ENCODE peak calls at places on chromosomes 2 and 18, in five cellular contexts. One of them, this sample, is unnamed.

GRCh38 chr18:46711444-46711863 is 45.4 kb downstream of the ST8SIA5 start:
- DNase-seq in neuronal stem cell: no peak
- DNase-seq in uterus: no peak
- DNase-seq in neural progenitor cell: no peak
- DNase-seq in left ventricle myocardium inferior: no peak
- DNase-seq in this sample: no peak

GRCh38 chr2:239523944-239524310 is 123.1 kb upstream of the HDAC4 start:
- DNase-seq in neuronal stem cell: no peak
- DNase-seq in left ventricle myocardium inferior: no peak
- DNase-seq in neural progenitor cell: no peak
- DNase-seq in uterus: peak; percentile 77
- DNase-seq in this sample: peak; percentile 16

GRCh38 chr18:78977627-78978271 is 1.9 kb upstream of the SALL3 start:
- DNase-seq in neuronal stem cell: no peak
- DNase-seq in uterus: no peak
- DNase-seq in neural progenitor cell: peak; percentile 80
- DNase-seq in left ventricle myocardium inferior: no peak
- DNase-seq in this sample: no peak

GRCh38 chr2:60105868-60106267 is 447.6 kb downstream of the BCL11A start:
- DNase-seq in left ventricle myocardium inferior: no peak
- DNase-seq in neuronal stem cell: no peak
- DNase-seq in uterus: no peak
- DNase-seq in neural progenitor cell: no peak
- DNase-seq in this sample: no peak

GRCh38 chr2:240217431-240218301 is 77.2 kb upstream of the OTOS start:
- DNase-seq in neural progenitor cell: no peak
- DNase-seq in neuronal stem cell: no peak
- DNase-seq in left ventricle myocardium inferior: no peak
- DNase-seq in uterus: peak; percentile 11
- DNase-seq in this sample: no peak

GRCh38 chr2:30678410-30679137 is 128.7 kb downstream of the CAPN13 start:
- DNase-seq in left ventricle myocardium inferior: no peak
- DNase-seq in neural progenitor cell: no peak
- DNase-seq in neuronal stem cell: no peak
- DNase-seq in uterus: no peak
- DNase-seq in this sample: no peak

GRCh38 chr2:153059338-153060052 is 341.1 kb downstream of the ARL6IP6 start:
- DNase-seq in uterus: no peak
- DNase-seq in left ventricle myocardium inferior: no peak
- DNase-seq in neuronal stem cell: peak; percentile 40
- DNase-seq in neural progenitor cell: peak; percentile 65
- DNase-seq in this sample: no peak

GRCh38 chr2:64177315-64177714 is 33.1 kb upstream of the PELI1 start:
- DNase-seq in neuronal stem cell: no peak
- DNase-seq in uterus: peak; percentile 47
- DNase-seq in left ventricle myocardium inferior: no peak
- DNase-seq in neural progenitor cell: no peak
- DNase-seq in this sample: no peak

GRCh38 chr2:231411871-231412615 is 16.5 kb downstream of the B3GNT7 start:
- DNase-seq in uterus: peak; percentile 87
- DNase-seq in left ventricle myocardium inferior: peak; percentile 84
- DNase-seq in neuronal stem cell: peak; percentile 83
- DNase-seq in neural progenitor cell: peak; percentile 94
- DNase-seq in this sample: peak; percentile 94

DNA sequence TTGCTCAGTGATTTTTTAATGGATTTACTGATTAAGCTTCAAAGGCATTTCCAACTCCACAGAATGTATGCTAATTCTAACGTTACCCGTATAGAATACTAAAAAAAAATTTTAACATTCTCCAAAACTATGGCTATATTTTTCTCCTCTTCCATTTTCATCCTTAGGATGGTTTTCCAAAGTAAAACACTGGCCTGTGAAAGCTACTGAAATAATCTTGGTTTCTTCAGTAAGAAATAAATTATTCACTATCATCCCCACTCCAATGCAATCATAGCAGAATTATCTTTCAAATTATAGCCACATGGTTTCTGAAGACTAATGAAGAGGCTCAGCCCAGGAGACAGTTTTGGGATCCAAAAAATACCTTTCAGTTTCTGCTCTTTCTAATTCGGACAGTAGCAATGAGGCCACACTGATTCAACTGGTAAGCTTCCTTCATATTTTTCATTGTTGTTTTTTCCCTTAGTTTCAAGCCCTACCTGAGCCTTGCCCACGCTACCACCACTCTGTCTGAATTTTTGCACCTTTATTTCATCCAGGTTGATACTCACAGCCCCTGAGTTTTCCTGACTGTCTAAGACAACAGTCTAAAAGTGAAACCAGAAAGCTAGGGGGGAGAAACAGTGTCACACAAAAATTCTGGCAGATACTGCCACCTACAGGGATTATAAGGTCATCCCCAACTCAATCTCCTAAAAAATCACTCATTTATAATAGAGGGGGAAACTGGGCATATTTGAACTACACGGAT is 887.9 kb downstream of the NRXN1 start:
- DNase-seq in left ventricle myocardium inferior: no peak
- DNase-seq in neuronal stem cell: peak; percentile 27
- DNase-seq in uterus: no peak
- DNase-seq in neural progenitor cell: peak; percentile 52
- DNase-seq in this sample: no peak
- H3K4me3 ChIP-seq in left ventricle myocardium inferior: peak overlapping the region; percentile 58
- H3K4me3 ChIP-seq in neuronal stem cell: no peak overlapping the region
- H3K4me3 ChIP-seq in uterus: no peak overlapping the region
- H3K4me3 ChIP-seq in neural progenitor cell: no peak overlapping the region
- H3K4me3 ChIP-seq in this sample: peak overlapping the region; percentile 83

DNA sequence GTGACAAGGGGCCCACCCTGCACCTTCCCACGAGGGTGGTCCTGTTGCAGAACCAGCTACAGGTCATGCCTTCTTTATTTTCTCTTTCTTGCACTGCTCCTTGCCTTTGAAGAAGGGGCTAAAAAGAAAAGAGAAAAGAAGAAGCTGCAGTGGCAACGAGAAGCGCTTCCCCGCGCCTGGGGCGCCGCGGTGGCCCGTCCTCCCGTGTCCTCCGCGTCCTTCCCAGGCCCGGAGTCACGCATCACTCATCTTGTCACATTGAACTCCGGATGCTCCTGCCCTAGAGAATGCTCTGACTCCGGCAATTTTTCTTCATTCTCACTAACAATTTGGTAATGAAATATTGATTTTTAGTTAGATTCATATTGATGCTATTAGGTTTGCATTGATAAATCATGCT is 349.5 kb downstream of the ZNF516 start:
- DNase-seq in neuronal stem cell: no peak
- DNase-seq in neural progenitor cell: no peak
- DNase-seq in left ventricle myocardium inferior: no peak
- DNase-seq in uterus: no peak
- DNase-seq in this sample: no peak
- H3K27ac ChIP-seq in neuronal stem cell: no peak overlapping the region
- H3K27ac ChIP-seq in neural progenitor cell: no peak overlapping the region
- H3K27ac ChIP-seq in left ventricle myocardium inferior: no peak overlapping the region
- H3K27ac ChIP-seq in uterus: no peak overlapping the region
- H3K27ac ChIP-seq in this sample: no peak overlapping the region

GRCh38 chr2:105824446-105824845 is 79.7 kb downstream of the NCK2 start:
- DNase-seq in uterus: no peak
- DNase-seq in neuronal stem cell: no peak
- DNase-seq in neural progenitor cell: no peak
- DNase-seq in left ventricle myocardium inferior: no peak
- DNase-seq in this sample: peak; percentile 36
- H3K4me1 ChIP-seq in uterus: no peaks in the 10 kb centered on the region
- H3K4me1 ChIP-seq in neuronal stem cell: peaks cover 3% of the 10 kb centered on the region
- H3K4me1 ChIP-seq in neural progenitor cell: peaks cover 14% of the 10 kb centered on the region
- H3K4me1 ChIP-seq in left ventricle myocardium inferior: peaks cover 42% of the 10 kb centered on the region
- H3K4me1 ChIP-seq in this sample: peaks cover 16% of the 10 kb centered on the region

DNA sequence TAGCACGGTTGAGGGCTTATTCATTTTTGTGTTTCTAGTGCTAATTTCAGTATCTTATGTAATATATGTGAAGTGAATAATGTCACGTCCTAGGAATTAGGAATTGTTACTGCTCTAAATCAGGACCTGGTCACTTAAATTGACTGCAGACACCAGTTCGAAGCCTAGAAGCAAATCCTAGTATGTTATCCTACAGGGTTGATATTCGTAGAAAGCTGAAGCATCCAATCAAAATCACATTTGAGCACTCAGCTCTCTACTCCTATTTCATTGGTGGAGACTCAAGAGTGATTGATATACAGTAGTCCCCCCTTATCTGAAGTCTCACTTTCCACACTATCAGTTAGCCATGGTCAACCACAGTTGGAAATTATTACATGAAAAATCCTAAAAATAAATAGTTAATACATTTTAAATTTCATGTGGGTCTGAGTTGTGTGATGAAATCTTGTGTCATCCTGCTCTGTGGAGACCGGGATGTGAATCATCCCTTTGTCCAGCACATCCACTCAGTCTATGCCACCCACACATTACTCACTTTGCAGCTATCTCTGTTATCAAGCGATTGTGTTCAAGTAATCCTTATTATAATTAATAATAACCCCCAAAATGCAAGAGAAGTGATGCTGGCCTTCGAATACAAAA is 35.2 kb upstream of the SCN9A start:
- DNase-seq in left ventricle myocardium inferior: no peak
- DNase-seq in uterus: no peak
- DNase-seq in neural progenitor cell: no peak
- DNase-seq in neuronal stem cell: no peak
- DNase-seq in this sample: no peak
- H3K4me3 ChIP-seq in left ventricle myocardium inferior: no peak overlapping the region
- H3K4me3 ChIP-seq in uterus: no peak overlapping the region
- H3K4me3 ChIP-seq in neural progenitor cell: no peak overlapping the region
- H3K4me3 ChIP-seq in neuronal stem cell: no peak overlapping the region
- H3K4me3 ChIP-seq in this sample: no peak overlapping the region

DNA sequence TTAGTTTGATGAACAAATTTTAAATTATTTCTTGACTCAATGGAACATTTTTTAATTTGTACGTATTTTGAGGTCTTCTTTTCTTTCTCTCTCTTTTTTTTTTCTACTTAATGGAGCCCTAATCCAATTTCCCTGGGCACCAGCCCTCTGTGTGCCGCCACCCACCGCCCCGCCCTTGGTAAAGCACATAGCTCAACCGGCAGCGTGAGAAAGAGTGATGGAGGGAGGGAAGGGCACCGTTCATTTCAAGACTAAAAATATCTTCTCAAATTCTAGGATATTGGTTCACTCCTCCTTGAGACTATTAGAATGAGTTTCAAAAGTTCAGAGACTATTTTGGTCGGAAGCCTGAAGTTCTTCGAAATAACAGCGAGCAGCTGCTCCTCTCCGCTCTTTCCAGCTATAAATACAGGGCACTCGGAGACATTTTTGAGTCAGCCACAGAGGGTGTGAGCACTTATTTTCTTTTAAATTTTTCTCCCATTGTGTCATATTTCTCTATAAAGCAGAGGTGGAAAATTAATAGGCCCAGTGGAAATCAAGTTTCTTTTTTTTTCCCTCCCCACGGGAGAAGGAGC is 731.7 kb upstream of the ID2 start:
- DNase-seq in uterus: no peak
- DNase-seq in neural progenitor cell: no peak
- DNase-seq in left ventricle myocardium inferior: no peak
- DNase-seq in neuronal stem cell: no peak
- DNase-seq in this sample: no peak
- H3K27ac ChIP-seq in uterus: no peak overlapping the region
- H3K27ac ChIP-seq in neural progenitor cell: no peak overlapping the region
- H3K27ac ChIP-seq in left ventricle myocardium inferior: no peak overlapping the region
- H3K27ac ChIP-seq in neuronal stem cell: no peak overlapping the region
- H3K27ac ChIP-seq in this sample: no peak overlapping the region

GRCh38 chr18:58345875-58346274 is 283.0 kb downstream of the ALPK2 start:
- DNase-seq in left ventricle myocardium inferior: no peak
- DNase-seq in neural progenitor cell: peak; percentile 55
- DNase-seq in neuronal stem cell: no peak
- DNase-seq in uterus: no peak
- DNase-seq in this sample: no peak

GRCh38 chr18:58341913-58342312 is 287.0 kb downstream of the ALPK2 start:
- DNase-seq in neural progenitor cell: no peak
- DNase-seq in uterus: no peak
- DNase-seq in neuronal stem cell: no peak
- DNase-seq in left ventricle myocardium inferior: no peak
- DNase-seq in this sample: no peak

GRCh38 chr18:58347135-58347534 is 281.8 kb downstream of the ALPK2 start:
- DNase-seq in uterus: no peak
- DNase-seq in neural progenitor cell: no peak
- DNase-seq in neuronal stem cell: no peak
- DNase-seq in left ventricle myocardium inferior: no peak
- DNase-seq in this sample: no peak

GRCh38 chr18:58344080-58344670 is 284.7 kb downstream of the ALPK2 start:
- DNase-seq in uterus: no peak
- DNase-seq in neural progenitor cell: no peak
- DNase-seq in left ventricle myocardium inferior: no peak
- DNase-seq in neuronal stem cell: no peak
- DNase-seq in this sample: no peak

DNA sequence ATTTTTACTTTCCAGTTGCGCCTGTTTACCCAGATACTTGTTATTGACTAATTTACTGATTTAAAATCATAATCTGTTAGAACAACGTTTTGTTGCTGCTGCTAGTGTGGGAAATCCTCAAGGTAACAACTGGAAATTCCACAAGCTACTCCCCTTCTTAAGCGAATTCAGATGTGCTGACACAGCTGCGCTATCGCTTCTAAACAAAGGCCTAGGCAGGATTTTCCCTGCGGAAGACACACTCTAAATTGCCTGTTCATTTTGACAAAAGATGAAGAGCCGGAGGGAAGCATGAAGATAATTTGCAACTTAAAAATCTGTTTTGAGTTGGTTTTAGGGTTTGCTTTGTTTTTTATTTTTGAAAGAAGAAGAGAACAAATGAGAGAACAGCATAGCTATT is 283.8 kb downstream of the ALPK2 start:
- DNase-seq in neural progenitor cell: peak; percentile 77
- DNase-seq in neuronal stem cell: no peak
- DNase-seq in uterus: no peak
- DNase-seq in left ventricle myocardium inferior: no peak
- DNase-seq in this sample: no peak
- H3K4me1 ChIP-seq in neural progenitor cell: peaks cover 27% of the 10 kb centered on the region
- H3K4me1 ChIP-seq in neuronal stem cell: peaks cover 8% of the 10 kb centered on the region
- H3K4me1 ChIP-seq in uterus: no peaks in the 10 kb centered on the region
- H3K4me1 ChIP-seq in left ventricle myocardium inferior: peaks cover 36% of the 10 kb centered on the region
- H3K4me1 ChIP-seq in this sample: no peaks in the 10 kb centered on the region

GRCh38 chr2:211609127-211609526 is 929.5 kb downstream of the ERBB4 start:
- DNase-seq in left ventricle myocardium inferior: no peak
- DNase-seq in neural progenitor cell: no peak
- DNase-seq in uterus: no peak
- DNase-seq in neuronal stem cell: no peak
- DNase-seq in this sample: no peak

GRCh38 chr2:211611061-211611518 is 927.5 kb downstream of the ERBB4 start:
- DNase-seq in left ventricle myocardium inferior: no peak
- DNase-seq in neural progenitor cell: no peak
- DNase-seq in neuronal stem cell: no peak
- DNase-seq in uterus: no peak
- DNase-seq in this sample: no peak

DNA sequence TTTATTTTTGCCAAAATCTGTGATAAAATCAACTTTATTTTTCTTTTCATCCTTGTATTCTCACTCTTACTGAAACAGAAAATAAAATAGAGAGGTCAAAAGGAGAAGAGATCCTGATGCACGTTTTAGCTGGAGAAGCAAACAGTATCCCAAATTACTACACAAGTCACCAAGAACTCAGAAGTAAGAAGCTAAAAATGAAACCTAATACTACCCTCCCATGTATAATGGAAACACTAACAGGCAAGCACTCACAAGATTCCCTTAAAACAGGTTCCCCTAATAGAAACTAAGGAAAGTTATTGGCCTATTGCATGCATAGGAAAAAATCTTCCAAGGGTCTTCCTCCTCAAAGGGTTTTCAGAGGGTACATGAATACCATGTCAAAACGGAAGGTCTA is 927.0 kb downstream of the ERBB4 start:
- DNase-seq in neuronal stem cell: no peak
- DNase-seq in neural progenitor cell: no peak
- DNase-seq in uterus: no peak
- DNase-seq in left ventricle myocardium inferior: no peak
- DNase-seq in this sample: no peak
- H3K4me3 ChIP-seq in neuronal stem cell: no peak overlapping the region
- H3K4me3 ChIP-seq in neural progenitor cell: no peak overlapping the region
- H3K4me3 ChIP-seq in uterus: no peak overlapping the region
- H3K4me3 ChIP-seq in left ventricle myocardium inferior: no peak overlapping the region
- H3K4me3 ChIP-seq in this sample: no peak overlapping the region